ENCODE peak calls at places on chromosomes 2 and 18, in eight cellular contexts. W is IMR-90, U is heart right ventricle, E is tibial artery, A is transverse colon, J is thyroid gland, N is body of pancreas, Y is HepG2. C is an unnamed sample.

GRCh38 chr18:79982736-79983135 is 5.6 kb downstream of the TXNL4A start:
- DNase-seq in N (peak), Y (no peak), W (peak), U (no peak), A (no peak), J (no peak), E (no peak), C (no peak)

GRCh38 chr2:10231551-10232085 is 71.1 kb upstream of the HPCAL1 start:
- DNase-seq in W (no peak), Y (no peak), A (no peak), J (no peak), N (no peak), U (no peak), E (no peak), C (no peak)

GRCh38 chr18:9333441-9334350 is 877 bp upstream of the TWSG1 start:
- DNase-seq in W (no peak), E (peak), A (peak), Y (no peak), U (no peak), J (no peak), N (peak), C (peak)

GRCh38 chr18:33578371-33579146 is 540 bp downstream of the ASXL3 start:
- DNase-seq in A (peak), N (peak), Y (peak), E (peak), J (peak), W (no peak), U (peak), C (no peak)

GRCh38 chr2:26172866-26173595 is at the start of gene GAREM2:
- DNase-seq in E (no peak), U (no peak), N (no peak), A (no peak), Y (no peak), W (no peak), J (no peak), C (no peak)

GRCh38 chr2:100137318-100137717 is 5.1 kb downstream of the AFF3 start:
- DNase-seq in E (no peak), N (no peak), U (no peak), Y (no peak), J (no peak), A (no peak), W (no peak), C (no peak)

GRCh38 chr18:47683774-47684173 is 246.7 kb downstream of the SMAD2 start:
- DNase-seq in J (no peak), N (no peak), Y (no peak), E (no peak), U (no peak), W (no peak), A (no peak), C (no peak)

GRCh38 chr2:60407398-60407797 is 146.1 kb downstream of the BCL11A start:
- DNase-seq in U (no peak), Y (no peak), W (no peak), N (no peak), J (no peak), A (no peak), E (no peak), C (no peak)

GRCh38 chr18:2303517-2304238 is 267.6 kb downstream of the METTL4 start:
- DNase-seq in W (no peak), N (no peak), A (no peak), J (no peak), E (no peak), U (no peak), Y (no peak), C (no peak)

GRCh38 chr2:122683018-122683417 is 927.6 kb downstream of the TSN start:
- DNase-seq in W (no peak), A (no peak), U (no peak), E (no peak), N (no peak), J (no peak), Y (no peak), C (no peak)

GRCh38 chr2:212940816-212941215 is 210.6 kb downstream of the IKZF2 start:
- DNase-seq in J (peak), W (peak), U (peak), E (no peak), N (peak), Y (no peak), A (peak), C (no peak)

GRCh38 chr2:156784034-156784433 is 347.9 kb downstream of the GPD2 start:
- DNase-seq in E (no peak), U (no peak), J (no peak), N (no peak), Y (no peak), W (no peak), A (peak), C (no peak)

GRCh38 chr2:124778076-124778475 is 753.0 kb downstream of the CNTNAP5 start:
- DNase-seq in J (no peak), N (no peak), U (no peak), A (no peak), W (peak), E (no peak), Y (no peak), C (no peak)

GRCh38 chr2:218799990-218800389 is 18.0 kb downstream of the CYP27A1 start:
- DNase-seq in J (no peak), U (no peak), W (no peak), Y (no peak), A (no peak), E (no peak), N (no peak), C (no peak)

GRCh38 chr2:132884292-132884691 is 214.3 kb upstream of the LYPD1 start:
- DNase-seq in E (no peak), W (no peak), Y (no peak), J (no peak), U (no peak), A (no peak), N (no peak), C (no peak)

GRCh38 chr2:191677091-191677645 is 768 bp upstream of the NABP1 start:
- DNase-seq in A (peak), E (peak), U (peak), Y (peak), J (no peak), W (peak), N (peak), C (no peak)

GRCh38 chr2:150931447-150931846 is 330.2 kb downstream of the RBM43 start:
- DNase-seq in W (no peak), N (no peak), Y (no peak), J (no peak), A (no peak), E (no peak), U (no peak), C (no peak)

GRCh38 chr18:79818036-79818435 is 20.3 kb downstream of the KCNG2 start:
- DNase-seq in Y (no peak), E (no peak), W (no peak), N (no peak), J (no peak), A (no peak), U (no peak), C (no peak)

GRCh38 chr2:175253871-175254270 is 72.4 kb upstream of the ATP5MC3 start:
- DNase-seq in N (no peak), U (no peak), A (no peak), W (no peak), J (no peak), Y (no peak), E (no peak), C (no peak)

GRCh38 chr18:6368017-6368416 is 46.7 kb downstream of the L3MBTL4 start:
- DNase-seq in E (no peak), J (no peak), W (no peak), N (no peak), Y (no peak), U (no peak), A (no peak), C (no peak)

GRCh38 chr2:101406867-101407266 is 19.6 kb upstream of the CREG2 start:
- DNase-seq in W (peak), E (no peak), U (no peak), A (no peak), N (no peak), Y (no peak), J (no peak), C (no peak)

GRCh38 chr2:109703076-109703475 is 88.9 kb downstream of the SOWAHC start:
- DNase-seq in A (no peak), Y (no peak), N (no peak), E (no peak), W (no peak), U (no peak), J (no peak), C (no peak)

GRCh38 chr2:169276045-169276444 is 86.3 kb downstream of the LRP2 start:
- DNase-seq in A (no peak), Y (no peak), J (peak), W (no peak), E (no peak), U (no peak), N (no peak), C (no peak)

GRCh38 chr2:130353291-130354134 is 2.3 kb upstream of the PTPN18 start:
- DNase-seq in A (no peak), J (no peak), U (no peak), N (peak), W (no peak), Y (no peak), E (no peak), C (no peak)

GRCh38 chr2:85913854-85914524 is 25.2 kb upstream of the ST3GAL5 start:
- DNase-seq in U (no peak), N (no peak), E (peak), Y (no peak), J (no peak), A (no peak), W (peak), C (no peak)

GRCh38 chr2:114550895-114551793 is 108.7 kb downstream of the DPP10 start:
- DNase-seq in J (peak), Y (peak), U (peak), W (peak), N (peak), A (peak), E (peak), C (peak)

GRCh38 chr2:85409719-85410583 is at the start of gene CAPG:
- DNase-seq in A (peak), N (no peak), W (no peak), Y (no peak), E (peak), J (peak), U (no peak), C (peak)

GRCh38 chr2:23745068-23745725 is 181.7 kb downstream of the ATAD2B start:
- DNase-seq in Y (no peak), E (no peak), J (no peak), U (no peak), A (no peak), W (no peak), N (no peak), C (no peak)

GRCh38 chr2:240558229-240558885 is 569 bp upstream of the ANKMY1 start:
- DNase-seq in E (no peak), W (no peak), A (no peak), U (no peak), Y (no peak), N (no peak), J (no peak), C (peak)
- H3K4me3 ChIP-seq in E (peak), W (peak), A (no peak), U (peak), Y (no peak), N (no peak), J (no peak), C (no peak)

GRCh38 chr2:11480859-11481258 is 14.9 kb upstream of the E2F6 start:
- DNase-seq in J (no peak), E (no peak), N (no peak), Y (no peak), W (no peak), A (no peak), U (no peak), C (no peak)
- TF ChIP-seq CTCF in J (no peak), E (no peak), N (no peak), Y (no peak), W (no peak), A (no peak), U (no peak), C (no peak)

GRCh38 chr2:97724073-97724410 is 10.7 kb downstream of the ZAP70 start:
- DNase-seq in N (no peak), E (no peak), Y (no peak), U (no peak), J (no peak), W (no peak), A (no peak), C (no peak)

GRCh38 chr2:97726311-97727064 is 13.1 kb downstream of the ZAP70 start:
- DNase-seq in U (peak), E (no peak), A (no peak), N (no peak), J (no peak), W (peak), Y (no peak), C (peak)

GRCh38 chr2:97723156-97724072 is 10.0 kb downstream of the ZAP70 start:
- DNase-seq in N (no peak), W (no peak), A (no peak), E (peak), Y (no peak), U (no peak), J (no peak), C (no peak)

GRCh38 chr2:97724501-97724900 is 11.1 kb downstream of the ZAP70 start:
- DNase-seq in E (no peak), A (no peak), U (no peak), W (no peak), N (no peak), Y (no peak), J (no peak), C (peak)

GRCh38 chr2:97724946-97725688 is 11.7 kb downstream of the ZAP70 start:
- DNase-seq in E (no peak), W (no peak), J (no peak), N (no peak), Y (no peak), U (no peak), A (no peak), C (no peak)
- H3K27ac ChIP-seq in E (no peak), W (no peak), J (no peak), N (no peak), Y (no peak), U (peak), A (no peak), C (no peak)

GRCh38 chr2:46306988-46307655 is 9.9 kb downstream of the EPAS1 start:
- DNase-seq in Y (peak), U (peak), W (no peak), J (no peak), A (no peak), N (no peak), E (no peak), C (no peak)
- H3K4me3 ChIP-seq in Y (peak), U (no peak), W (no peak), J (no peak), A (no peak), N (no peak), E (no peak), C (no peak)

GRCh38 chr2:161570424-161571050 is 53.7 kb upstream of the SLC4A10 start:
- DNase-seq in E (no peak), U (no peak), Y (peak), W (no peak), A (no peak), N (no peak), J (no peak), C (no peak)
- TF ChIP-seq CTCF in E (no peak), U (no peak), Y (peak), W (peak), A (no peak), N (no peak), J (no peak), C (no peak)

DNA sequence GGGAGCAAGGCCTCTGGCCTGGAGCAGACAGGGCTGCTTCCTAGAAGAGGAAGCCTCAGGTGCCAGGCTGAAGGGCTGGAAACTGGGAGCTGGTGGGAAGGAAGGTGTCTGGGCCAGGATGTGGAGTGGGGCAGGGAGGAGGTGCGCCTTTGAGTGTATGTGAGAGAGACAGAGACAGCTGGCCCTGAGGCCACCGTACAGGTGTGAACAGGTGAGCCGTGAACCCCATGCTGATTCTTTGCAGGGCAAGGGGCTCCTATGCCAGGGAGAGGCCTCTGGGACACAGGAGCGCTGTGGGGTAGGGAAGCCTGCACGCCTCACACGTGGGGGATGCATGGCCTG is 16.3 kb downstream of the ZFP36L2 start:
- DNase-seq in Y (no peak), E (no peak), W (no peak), J (no peak), N (no peak), A (no peak), U (no peak), C (no peak)
- H3K27ac ChIP-seq in Y (peak), E (no peak), W (no peak), J (no peak), N (no peak), A (peak), U (peak), C (no peak)

C was measured in Peyer's patch.